ENCODE peak calls at places on chromosomes 7 and 10, in four cellular contexts. One of them, this sample, is unnamed.

GRCh38 chr7:131466735-131467365 is 89.6 kb downstream of the PODXL start:
- DNase-seq in GM23338: no peak
- DNase-seq in neural progenitor cell: no peak
- DNase-seq in fibroblast of lung: no peak
- DNase-seq in this sample: no peak

GRCh38 chr10:119222966-119223386 is 15.6 kb downstream of the GRK5 start:
- DNase-seq in GM23338: no peak
- DNase-seq in neural progenitor cell: no peak
- DNase-seq in fibroblast of lung: no peak
- DNase-seq in this sample: no peak

GRCh38 chr7:105307163-105307672 is 81.5 kb downstream of the SRPK2 start:
- DNase-seq in GM23338: no peak
- DNase-seq in neural progenitor cell: no peak
- DNase-seq in fibroblast of lung: no peak
- DNase-seq in this sample: no peak

GRCh38 chr7:44184221-44184873 is 4.9 kb downstream of the GCK start:
- DNase-seq in GM23338: no peak
- DNase-seq in neural progenitor cell: peak; percentile 19
- DNase-seq in fibroblast of lung: peak; percentile 57
- DNase-seq in this sample: no peak

GRCh38 chr7:84841809-84842208 is 345.0 kb downstream of the SEMA3D start:
- DNase-seq in GM23338: no peak
- DNase-seq in neural progenitor cell: no peak
- DNase-seq in fibroblast of lung: peak; percentile 57
- DNase-seq in this sample: no peak

GRCh38 chr7:137591444-137591843 is 247.9 kb upstream of the PTN start:
- DNase-seq in GM23338: peak; percentile 33
- DNase-seq in neural progenitor cell: peak; percentile 45
- DNase-seq in fibroblast of lung: peak; percentile 70
- DNase-seq in this sample: peak; percentile 66

GRCh38 chr7:1412322-1413261 is 46.7 kb downstream of the MICALL2 start:
- DNase-seq in GM23338: peak; percentile 93
- DNase-seq in neural progenitor cell: peak; percentile 97
- DNase-seq in fibroblast of lung: peak; percentile 78
- DNase-seq in this sample: peak; percentile 96

GRCh38 chr7:137684316-137684715 is 162.5 kb downstream of the DGKI start:
- DNase-seq in GM23338: no peak
- DNase-seq in neural progenitor cell: no peak
- DNase-seq in fibroblast of lung: no peak
- DNase-seq in this sample: no peak

GRCh38 chr7:14691597-14692203 is 210.9 kb downstream of the DGKB start:
- DNase-seq in GM23338: peak; percentile 77
- DNase-seq in neural progenitor cell: peak; percentile 68
- DNase-seq in fibroblast of lung: peak; percentile 49
- DNase-seq in this sample: peak; percentile 49

GRCh38 chr7:28808786-28809533 is 149.2 kb downstream of the TRIL start:
- DNase-seq in GM23338: peak; percentile 68
- DNase-seq in neural progenitor cell: no peak
- DNase-seq in fibroblast of lung: peak; percentile 20
- DNase-seq in this sample: no peak

GRCh38 chr7:10022480-10022879 is 951.2 kb upstream of the PHF14 start:
- DNase-seq in GM23338: no peak
- DNase-seq in neural progenitor cell: no peak
- DNase-seq in fibroblast of lung: no peak
- DNase-seq in this sample: no peak

GRCh38 chr10:11586170-11586569 is 25.3 kb downstream of the USP6NL start:
- DNase-seq in GM23338: no peak
- DNase-seq in neural progenitor cell: no peak
- DNase-seq in fibroblast of lung: peak; percentile 36
- DNase-seq in this sample: no peak

GRCh38 chr10:14926722-14927416 is 27.0 kb downstream of the DCLRE1C start:
- DNase-seq in GM23338: no peak
- DNase-seq in neural progenitor cell: no peak
- DNase-seq in fibroblast of lung: no peak
- DNase-seq in this sample: no peak

GRCh38 chr10:14926061-14926470 is 27.8 kb downstream of the DCLRE1C start:
- DNase-seq in GM23338: no peak
- DNase-seq in neural progenitor cell: no peak
- DNase-seq in fibroblast of lung: no peak
- DNase-seq in this sample: no peak

GRCh38 chr10:14923972-14924371 is 29.9 kb downstream of the DCLRE1C start:
- DNase-seq in GM23338: no peak
- DNase-seq in neural progenitor cell: peak; percentile 4
- DNase-seq in fibroblast of lung: no peak
- DNase-seq in this sample: no peak

DNA sequence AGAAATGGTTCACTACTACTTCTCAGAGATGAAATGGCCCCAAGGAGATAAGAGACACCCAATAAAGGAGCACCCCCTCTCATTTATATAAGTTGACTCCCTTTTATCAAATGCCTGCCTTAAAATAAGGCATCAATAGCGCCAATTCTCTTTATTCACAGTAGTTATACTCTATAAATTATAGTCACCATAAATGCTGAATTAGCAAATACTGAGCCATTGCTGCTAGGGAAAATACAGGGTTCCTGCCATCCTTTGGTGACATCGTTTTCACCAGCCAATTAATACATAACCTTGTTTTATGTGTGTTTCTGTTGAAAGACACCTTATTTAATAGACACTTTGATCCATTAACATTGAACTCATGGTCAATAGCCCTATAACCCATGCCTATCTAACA is 28.6 kb downstream of the DCLRE1C start:
- DNase-seq in GM23338: no peak
- DNase-seq in neural progenitor cell: no peak
- DNase-seq in fibroblast of lung: no peak
- DNase-seq in this sample: no peak
- H3K36me3 ChIP-seq in GM23338: peaks cover 12% of the 10 kb centered on the region
- H3K36me3 ChIP-seq in neural progenitor cell: no peaks in the 10 kb centered on the region
- H3K36me3 ChIP-seq in fibroblast of lung: peaks cover 16% of the 10 kb centered on the region
- H3K36me3 ChIP-seq in this sample: peaks cover 8% of the 10 kb centered on the region

GRCh38 chr10:49258351-49258683 is 40.7 kb upstream of the C10orf71 start:
- DNase-seq in GM23338: no peak
- DNase-seq in neural progenitor cell: no peak
- DNase-seq in fibroblast of lung: no peak
- DNase-seq in this sample: no peak
- H3K27ac ChIP-seq in GM23338: no peak overlapping the region
- H3K27ac ChIP-seq in neural progenitor cell: no peak overlapping the region
- H3K27ac ChIP-seq in fibroblast of lung: no peak overlapping the region
- H3K27ac ChIP-seq in this sample: no peak overlapping the region

DNA sequence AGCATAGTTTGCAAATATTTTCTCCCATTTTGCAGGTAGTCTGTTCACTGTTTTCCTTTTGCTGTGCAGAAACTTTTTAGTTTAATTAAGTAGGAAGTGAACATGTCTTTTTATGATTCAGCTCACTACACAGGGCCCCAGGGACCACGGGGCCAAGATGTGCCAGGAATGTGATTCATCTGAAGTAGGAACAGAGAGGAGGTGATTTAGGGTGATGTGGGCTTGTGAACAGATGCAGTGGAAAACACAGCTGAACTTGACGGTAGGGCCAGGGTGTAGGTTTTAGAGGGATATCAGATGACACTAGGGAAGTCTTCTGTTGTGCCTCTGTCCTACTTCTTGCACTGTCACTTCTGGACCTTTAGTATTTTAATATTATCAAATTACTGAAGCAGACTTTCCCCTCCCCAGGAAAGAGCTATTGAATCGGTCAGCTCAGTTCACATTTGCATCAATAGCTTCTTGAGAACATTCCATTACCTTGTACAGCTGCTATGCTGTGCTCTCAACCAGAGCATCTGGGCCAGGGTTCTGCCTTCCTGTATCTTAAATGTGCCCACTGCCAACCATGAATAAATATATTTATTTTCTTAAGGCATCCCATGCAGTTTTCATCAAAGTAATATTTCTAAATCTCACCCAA is 96.9 kb downstream of the OSBPL3 start:
- DNase-seq in GM23338: no peak
- DNase-seq in neural progenitor cell: no peak
- DNase-seq in fibroblast of lung: peak; percentile 67
- DNase-seq in this sample: peak; percentile 84
- H3K4me3 ChIP-seq in GM23338: no peak overlapping the region
- H3K4me3 ChIP-seq in neural progenitor cell: no peak overlapping the region
- H3K4me3 ChIP-seq in fibroblast of lung: no peak overlapping the region
- H3K4me3 ChIP-seq in this sample: no peak overlapping the region

GRCh38 chr7:156275292-156275691 is 365.3 kb upstream of the RNF32 start:
- DNase-seq in GM23338: no peak
- DNase-seq in neural progenitor cell: no peak
- DNase-seq in fibroblast of lung: no peak
- DNase-seq in this sample: no peak
- H3K36me3 ChIP-seq in GM23338: no peaks in the 10 kb centered on the region
- H3K36me3 ChIP-seq in neural progenitor cell: no peaks in the 10 kb centered on the region
- H3K36me3 ChIP-seq in fibroblast of lung: no peaks in the 10 kb centered on the region
- H3K36me3 ChIP-seq in this sample: no peaks in the 10 kb centered on the region

GRCh38 chr7:26345202-26345601 is 53.5 kb downstream of the SNX10 start:
- DNase-seq in GM23338: no peak
- DNase-seq in neural progenitor cell: no peak
- DNase-seq in fibroblast of lung: no peak
- DNase-seq in this sample: no peak

GRCh38 chr7:26346611-26347200 is 55.0 kb downstream of the SNX10 start:
- DNase-seq in GM23338: no peak
- DNase-seq in neural progenitor cell: no peak
- DNase-seq in fibroblast of lung: no peak
- DNase-seq in this sample: peak; percentile 17

GRCh38 chr7:26345837-26346236 is 54.2 kb downstream of the SNX10 start:
- DNase-seq in GM23338: no peak
- DNase-seq in neural progenitor cell: no peak
- DNase-seq in fibroblast of lung: no peak
- DNase-seq in this sample: no peak

GRCh38 chr7:26348987-26349809 is 57.5 kb downstream of the SNX10 start:
- DNase-seq in GM23338: no peak
- DNase-seq in neural progenitor cell: no peak
- DNase-seq in fibroblast of lung: no peak
- DNase-seq in this sample: no peak

GRCh38 chr7:26348234-26348851 is 56.7 kb downstream of the SNX10 start:
- DNase-seq in GM23338: no peak
- DNase-seq in neural progenitor cell: no peak
- DNase-seq in fibroblast of lung: no peak
- DNase-seq in this sample: no peak
- H3K27ac ChIP-seq in GM23338: no peak overlapping the region
- H3K27ac ChIP-seq in neural progenitor cell: no peak overlapping the region
- H3K27ac ChIP-seq in fibroblast of lung: no peak overlapping the region
- H3K27ac ChIP-seq in this sample: no peak overlapping the region

GRCh38 chr10:128051548-128051947 is 74.7 kb downstream of the MKI67 start:
- DNase-seq in GM23338: no peak
- DNase-seq in neural progenitor cell: no peak
- DNase-seq in fibroblast of lung: no peak
- DNase-seq in this sample: no peak
- H3K4me3 ChIP-seq in GM23338: no peak overlapping the region
- H3K4me3 ChIP-seq in neural progenitor cell: no peak overlapping the region
- H3K4me3 ChIP-seq in fibroblast of lung: no peak overlapping the region
- H3K4me3 ChIP-seq in this sample: no peak overlapping the region

GRCh38 chr7:64686493-64687184 is 20.7 kb downstream of the ZNF107 start:
- DNase-seq in GM23338: no peak
- DNase-seq in neural progenitor cell: no peak
- DNase-seq in fibroblast of lung: no peak
- DNase-seq in this sample: no peak
- H3K36me3 ChIP-seq in GM23338: peaks cover 20% of the 10 kb centered on the region
- H3K36me3 ChIP-seq in neural progenitor cell: no peaks in the 10 kb centered on the region
- H3K36me3 ChIP-seq in fibroblast of lung: peaks cover 2% of the 10 kb centered on the region
- H3K36me3 ChIP-seq in this sample: peaks cover 2% of the 10 kb centered on the region

DNA sequence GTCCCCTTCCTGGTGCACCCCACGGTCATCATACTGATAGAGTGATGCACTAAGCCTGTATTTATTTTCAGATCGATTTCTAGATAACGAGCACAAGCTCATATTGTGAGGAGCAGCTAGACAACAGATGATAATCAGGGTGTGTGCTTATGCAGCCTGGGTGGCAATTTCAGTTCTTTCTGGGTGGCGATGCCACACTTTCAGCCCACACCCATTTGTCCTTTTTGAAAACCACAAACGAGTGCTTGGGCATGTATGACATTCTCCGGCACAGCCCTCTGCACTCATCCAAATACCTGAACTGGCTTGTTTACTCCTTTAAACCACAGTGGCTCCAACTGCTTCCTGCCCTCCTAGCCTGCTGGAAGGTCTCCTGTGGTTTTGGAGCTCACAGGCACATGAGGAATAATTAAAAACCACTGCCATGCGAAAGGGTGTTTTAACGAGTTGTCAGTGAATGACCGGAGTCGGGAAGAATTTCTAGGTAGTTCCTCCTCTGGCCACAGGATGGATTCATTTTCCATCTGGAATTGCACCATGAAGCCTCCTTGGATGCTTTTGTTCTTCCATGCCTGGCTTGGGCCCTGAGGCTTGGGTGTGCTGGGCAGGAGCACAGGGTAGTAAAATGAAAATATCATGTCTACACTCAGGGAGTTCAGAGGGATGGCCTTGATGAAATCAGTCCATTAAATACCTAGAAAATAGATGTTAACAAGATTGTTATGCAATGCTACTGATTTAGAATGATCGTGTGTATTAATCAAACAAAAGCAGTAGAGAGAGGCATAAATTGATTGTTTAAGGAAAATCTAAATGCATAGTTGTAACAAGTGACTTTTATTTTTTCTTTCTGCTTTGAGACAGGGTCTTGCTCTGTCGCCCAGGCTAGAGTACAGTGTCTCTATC is 52.4 kb upstream of the ITGB1 start:
- DNase-seq in GM23338: peak; percentile 75
- DNase-seq in neural progenitor cell: peak; percentile 47
- DNase-seq in fibroblast of lung: peak; percentile 80
- DNase-seq in this sample: peak; percentile 23
- H3K27ac ChIP-seq in GM23338: no peak overlapping the region
- H3K27ac ChIP-seq in neural progenitor cell: no peak overlapping the region
- H3K27ac ChIP-seq in fibroblast of lung: peak overlapping the region; percentile 24
- H3K27ac ChIP-seq in this sample: no peak overlapping the region

GRCh38 chr7:141027043-141027442 is 12.3 kb upstream of the MRPS33 start:
- DNase-seq in GM23338: peak; percentile 54
- DNase-seq in neural progenitor cell: no peak
- DNase-seq in fibroblast of lung: no peak
- DNase-seq in this sample: no peak

GRCh38 chr7:141023305-141023704 is 8.6 kb upstream of the MRPS33 start:
- DNase-seq in GM23338: no peak
- DNase-seq in neural progenitor cell: no peak
- DNase-seq in fibroblast of lung: no peak
- DNase-seq in this sample: no peak

GRCh38 chr7:141028767-141029166 is 14.0 kb upstream of the MRPS33 start:
- DNase-seq in GM23338: no peak
- DNase-seq in neural progenitor cell: no peak
- DNase-seq in fibroblast of lung: no peak
- DNase-seq in this sample: no peak

GRCh38 chr7:141024668-141025067 is 9.9 kb upstream of the MRPS33 start:
- DNase-seq in GM23338: no peak
- DNase-seq in neural progenitor cell: no peak
- DNase-seq in fibroblast of lung: no peak
- DNase-seq in this sample: no peak
- H3K4me3 ChIP-seq in GM23338: no peak overlapping the region
- H3K4me3 ChIP-seq in neural progenitor cell: no peak overlapping the region
- H3K4me3 ChIP-seq in fibroblast of lung: no peak overlapping the region
- H3K4me3 ChIP-seq in this sample: no peak overlapping the region

GRCh38 chr7:152122540-152122939 is 97.1 kb downstream of the GALNT11 start:
- DNase-seq in GM23338: no peak
- DNase-seq in neural progenitor cell: no peak
- DNase-seq in fibroblast of lung: no peak
- DNase-seq in this sample: no peak
- H3K36me3 ChIP-seq in GM23338: peaks cover 13% of the 10 kb centered on the region
- H3K36me3 ChIP-seq in neural progenitor cell: peaks cover 19% of the 10 kb centered on the region
- H3K36me3 ChIP-seq in fibroblast of lung: peaks cover 19% of the 10 kb centered on the region
- H3K36me3 ChIP-seq in this sample: peaks cover 49% of the 10 kb centered on the region